ENCODE peak calls at places on chromosomes 5 and 9, in eight cellular contexts. F is body of pancreas, O is GM23248, X is heart left ventricle, A is right atrium auricular region, K is psoas muscle, J is fibroblast of pulmonary artery, N is WERI-Rb-1. B is an unnamed sample.

GRCh38 chr5:12323637-12324229 is 419.5 kb upstream of the CTNND2 start:
- DNase-seq in F (no peak), O (no peak), X (no peak), A (no peak), K (no peak), J (no peak), N (no peak), B (no peak)

GRCh38 chr9:124879226-124879625 is 17.3 kb downstream of the ARPC5L start:
- DNase-seq in F (no peak), O (no peak), X (no peak), A (no peak), K (no peak), J (no peak), N (no peak), B (no peak)

GRCh38 chr5:74408150-74409043 is 232.1 kb downstream of the ENC1 start:
- DNase-seq in F (no peak), O (no peak), X (no peak), A (no peak), K (no peak), J (peak; percentile 52), N (no peak), B (peak; percentile 85)

GRCh38 chr5:74201334-74202081 is 439.0 kb downstream of the ENC1 start:
- DNase-seq in F (peak; percentile 79), O (peak; percentile 59), X (peak; percentile 75), A (no peak), K (peak; percentile 74), J (peak; percentile 46), N (no peak), B (peak; percentile 47)

GRCh38 chr9:114059047-114059803 is 18.9 kb downstream of the AMBP start:
- DNase-seq in F (no peak), O (no peak), X (peak; percentile 76), A (peak; percentile 53), K (no peak), J (peak; percentile 17), N (no peak), B (no peak)

GRCh38 chr5:171606414-171607024 is 179.1 kb upstream of the SMIM23 start:
- DNase-seq in F (no peak), O (peak; percentile 38), X (no peak), A (no peak), K (no peak), J (peak; percentile 10), N (no peak), B (peak; percentile 17)

GRCh38 chr9:94818196-94818541 is 91.7 kb downstream of the AOPEP start:
- DNase-seq in F (no peak), O (no peak), X (no peak), A (no peak), K (no peak), J (no peak), N (no peak), B (peak; percentile 87)

GRCh38 chr9:109440797-109441287 is 57.3 kb downstream of the PTPN3 start:
- DNase-seq in F (peak; percentile 87), O (peak; percentile 95), X (no peak), A (peak; percentile 65), K (no peak), J (peak; percentile 91), N (peak; percentile 72), B (peak; percentile 89)

GRCh38 chr5:172835246-172836030 is 1.4 kb downstream of the ERGIC1 start:
- DNase-seq in F (no peak), O (peak; percentile 47), X (no peak), A (no peak), K (no peak), J (no peak), N (no peak), B (no peak)

GRCh38 chr5:78420548-78420947 is 60.1 kb downstream of the SCAMP1 start:
- DNase-seq in F (no peak), O (no peak), X (no peak), A (no peak), K (no peak), J (no peak), N (no peak), B (no peak)

GRCh38 chr5:175752826-175753535 is 95.1 kb downstream of the HRH2 start:
- DNase-seq in F (no peak), O (no peak), X (no peak), A (no peak), K (no peak), J (no peak), N (no peak), B (no peak)

GRCh38 chr5:150303660-150304411 is 1.1 kb upstream of the ARSI start:
- DNase-seq in F (no peak), O (peak; percentile 38), X (no peak), A (no peak), K (no peak), J (peak; percentile 77), N (no peak), B (no peak)

GRCh38 chr5:99116526-99116925 is 187.7 kb upstream of the CHD1 start:
- DNase-seq in F (no peak), O (no peak), X (no peak), A (no peak), K (no peak), J (no peak), N (no peak), B (no peak)
- H3K4me3 ChIP-seq in F (no peak overlapping the region), O (no peak overlapping the region), X (no peak overlapping the region), A (no peak overlapping the region), K (no peak overlapping the region), J (no peak overlapping the region), N (no peak overlapping the region), B (no peak overlapping the region)

GRCh38 chr5:169300468-169301385 is at the start of gene SLIT3:
- DNase-seq in F (peak; percentile 46), O (peak; percentile 96), X (peak; percentile 84), A (peak; percentile 86), K (peak; percentile 78), J (peak; percentile 75), N (no peak), B (peak; percentile 84)
- H3K4me3 ChIP-seq in F (no peak within 1 kb of the TSS), O (peak within 1 kb of the TSS; percentile 81), X (peak within 1 kb of the TSS; percentile 58), A (peak within 1 kb of the TSS; percentile 66), K (peak within 1 kb of the TSS; percentile 58), J (peak within 1 kb of the TSS; percentile 49), N (no peak within 1 kb of the TSS), B (peak within 1 kb of the TSS; percentile 33)

GRCh38 chr9:5625916-5626315 is 3.0 kb upstream of the RIC1 start:
- DNase-seq in F (no peak), O (no peak), X (no peak), A (no peak), K (no peak), J (no peak), N (no peak), B (no peak)

GRCh38 chr9:5626727-5627634 is 1.9 kb upstream of the RIC1 start:
- DNase-seq in F (peak; percentile 72), O (peak; percentile 87), X (no peak), A (peak; percentile 63), K (peak; percentile 73), J (peak; percentile 95), N (peak; percentile 27), B (peak; percentile 74)

GRCh38 chr9:5622019-5622418 is 6.9 kb upstream of the RIC1 start:
- DNase-seq in F (no peak), O (peak; percentile 91), X (no peak), A (no peak), K (no peak), J (peak; percentile 84), N (no peak), B (peak; percentile 70)

GRCh38 chr9:5621327-5621726 is 7.6 kb upstream of the RIC1 start:
- DNase-seq in F (no peak), O (peak; percentile 73), X (no peak), A (no peak), K (no peak), J (peak; percentile 66), N (no peak), B (peak; percentile 88)

DNA sequence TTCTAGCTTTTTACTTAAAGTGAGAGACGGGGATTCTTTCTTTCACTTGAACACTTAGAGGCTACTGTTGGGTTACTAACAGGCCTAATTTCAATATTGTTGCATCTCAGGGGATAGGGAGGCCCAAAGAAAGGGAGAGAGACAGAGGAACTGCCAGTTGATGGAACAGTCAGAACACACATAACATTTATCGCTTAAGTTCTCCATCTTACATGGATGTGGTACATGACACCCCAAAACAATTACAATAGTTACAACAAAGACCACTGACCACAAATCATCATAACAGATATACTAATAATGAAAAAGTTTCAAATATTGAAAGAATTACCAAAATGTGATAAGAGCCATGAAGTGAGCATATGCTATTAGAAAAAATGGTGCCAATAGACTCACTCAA is 4.3 kb upstream of the RIC1 start:
- DNase-seq in F (no peak), O (no peak), X (no peak), A (no peak), K (no peak), J (no peak), N (no peak), B (no peak)
- H3K4me3 ChIP-seq in F (no peak overlapping the region), O (no peak overlapping the region), X (no peak overlapping the region), A (no peak overlapping the region), K (no peak overlapping the region), J (no peak overlapping the region), N (no peak overlapping the region), B (no peak overlapping the region)

DNA sequence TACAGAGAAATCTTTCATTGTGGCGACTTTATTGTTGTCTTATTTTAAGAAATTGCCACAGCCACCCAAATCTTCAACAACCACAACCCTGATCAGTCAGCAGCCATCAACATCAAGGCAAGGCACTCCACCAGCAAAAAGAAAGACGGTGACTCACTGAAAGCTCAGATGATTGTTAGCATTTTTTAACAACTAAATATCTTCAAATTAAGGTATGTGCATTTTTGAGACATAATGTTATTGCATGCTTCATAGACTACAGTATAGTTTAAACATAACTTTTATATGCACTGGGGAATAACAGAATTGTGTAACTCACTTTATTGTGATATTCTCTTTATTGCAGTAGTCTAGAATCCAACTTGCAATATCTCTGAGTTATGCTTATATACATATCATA is 263.4 kb downstream of the TMEM232 start:
- DNase-seq in F (no peak), O (peak; percentile 38), X (no peak), A (no peak), K (no peak), J (no peak), N (no peak), B (no peak)
- H3K4me3 ChIP-seq in F (no peak overlapping the region), O (no peak overlapping the region), X (no peak overlapping the region), A (no peak overlapping the region), K (no peak overlapping the region), J (no peak overlapping the region), N (no peak overlapping the region), B (no peak overlapping the region)

DNA sequence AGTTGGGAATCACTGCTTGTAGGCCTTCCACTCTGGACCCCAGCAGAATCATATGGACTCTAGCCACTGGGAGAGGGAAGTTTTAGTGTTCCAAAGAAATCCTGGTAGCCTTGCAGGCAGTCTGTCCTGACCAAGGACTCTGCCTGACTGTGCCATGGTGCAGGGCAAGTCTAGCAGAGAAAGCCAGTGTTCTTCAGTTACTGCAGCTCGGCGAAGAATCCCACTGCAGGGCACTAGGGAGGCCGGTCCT is 20.3 kb upstream of the MATR3 start:
- DNase-seq in F (no peak), O (no peak), X (no peak), A (no peak), K (no peak), J (no peak), N (no peak), B (no peak)
- H3K4me3 ChIP-seq in F (peak overlapping the region; percentile 6), O (peak overlapping the region; percentile 78), X (peak overlapping the region; percentile 72), A (peak overlapping the region; percentile 52), K (peak overlapping the region; percentile 76), J (peak overlapping the region; percentile 80), N (peak overlapping the region; percentile 42), B (peak overlapping the region; percentile 83)

GRCh38 chr9:3528466-3528865 is 2.7 kb upstream of the RFX3 start:
- DNase-seq in F (no peak), O (no peak), X (no peak), A (no peak), K (no peak), J (no peak), N (no peak), B (no peak)
- H3K4me3 ChIP-seq in F (no peak overlapping the region), O (no peak overlapping the region), X (peak overlapping the region; percentile 90), A (no peak overlapping the region), K (peak overlapping the region; percentile 80), J (no peak overlapping the region), N (no peak overlapping the region), B (no peak overlapping the region)

GRCh38 chr5:2776338-2777302 is 25.1 kb upstream of the IRX2 start:
- DNase-seq in F (no peak), O (no peak), X (no peak), A (no peak), K (no peak), J (no peak), N (no peak), B (no peak)

GRCh38 chr5:2773327-2773726 is 21.9 kb upstream of the IRX2 start:
- DNase-seq in F (no peak), O (no peak), X (no peak), A (peak; percentile 34), K (no peak), J (no peak), N (no peak), B (no peak)
- H3K4me3 ChIP-seq in F (no peak overlapping the region), O (no peak overlapping the region), X (no peak overlapping the region), A (no peak overlapping the region), K (no peak overlapping the region), J (no peak overlapping the region), N (no peak overlapping the region), B (no peak overlapping the region)